ENCODE peak calls at places on chromosomes 12 and 14, in five cellular contexts. F is K562, S is HepG2, T is SK-N-SH, N is GM12878. O is an unnamed sample.

GRCh38 chr12:58341791-58342190 is 400.4 kb downstream of the ATP23 start:
- DNase-seq in F (no peak), S (no peak), T (no peak), N (no peak), O (no peak)

GRCh38 chr12:102120564-102120873 is 536 bp downstream of the PARPBP start:
- DNase-seq in F (no peak), S (peak), T (peak), N (no peak), O (no peak)

GRCh38 chr14:104444159-104445030 is 135.2 kb upstream of the C14orf180 start:
- DNase-seq in F (no peak), S (no peak), T (no peak), N (no peak), O (no peak)

GRCh38 chr12:65495233-65495632 is 216.8 kb downstream of the MSRB3 start:
- DNase-seq in F (no peak), S (peak), T (no peak), N (no peak), O (no peak)

GRCh38 chr14:100862277-100862676 is 36.4 kb downstream of the MEG3 start:
- DNase-seq in F (peak), S (no peak), T (no peak), N (no peak), O (no peak)

GRCh38 chr14:22978487-22978837 is 3.9 kb downstream of the AJUBA start:
- DNase-seq in F (peak), S (no peak), T (no peak), N (no peak), O (no peak)

GRCh38 chr12:43776498-43776897 is 17.7 kb downstream of the IRAK4 start:
- DNase-seq in F (no peak), S (peak), T (peak), N (no peak), O (peak)

GRCh38 chr14:50303744-50304471 is 8.1 kb downstream of the L2HGDH start:
- DNase-seq in F (no peak), S (peak), T (no peak), N (no peak), O (peak)

GRCh38 chr14:50937325-50937724 is 7.0 kb downstream of the PYGL start:
- DNase-seq in F (no peak), S (no peak), T (no peak), N (no peak), O (no peak)

GRCh38 chr14:90658541-90658967 is 157.7 kb downstream of the TTC7B start:
- DNase-seq in F (no peak), S (no peak), T (no peak), N (no peak), O (peak)

GRCh38 chr14:68819260-68819691 is 26.4 kb upstream of the ZFP36L1 start:
- DNase-seq in F (peak), S (no peak), T (peak), N (no peak), O (no peak)

GRCh38 chr12:84069699-84070098 is 842.9 kb downstream of the SLC6A15 start:
- DNase-seq in F (no peak), S (no peak), T (no peak), N (no peak), O (no peak)

GRCh38 chr12:91618281-91618680 is 435.7 kb upstream of the DCN start:
- DNase-seq in F (no peak), S (no peak), T (no peak), N (no peak), O (no peak)

GRCh38 chr14:105500036-105500725 is 9.1 kb downstream of the TEDC1 start:
- DNase-seq in F (no peak), S (no peak), T (peak), N (no peak), O (no peak)

GRCh38 chr12:123532021-123532420 is 1.5 kb downstream of the RILPL1 start:
- DNase-seq in F (no peak), S (no peak), T (no peak), N (peak), O (peak)

GRCh38 chr14:73753887-73754880 is 40.0 kb upstream of the PNMA1 start:
- DNase-seq in F (no peak), S (no peak), T (no peak), N (peak), O (peak)

GRCh38 chr14:32998433-32998832 is 59.8 kb downstream of the NPAS3 start:
- DNase-seq in F (no peak), S (no peak), T (no peak), N (no peak), O (no peak)

GRCh38 chr12:34399631-34400422 is 377.5 kb downstream of the ALG10 start:
- DNase-seq in F (peak), S (no peak), T (peak), N (no peak), O (no peak)

GRCh38 chr14:34461334-34462131 is 507 bp downstream of the SPTSSA start:
- DNase-seq in F (peak), S (peak), T (no peak), N (no peak), O (peak)

GRCh38 chr12:107057071-107057834 is 36.1 kb downstream of the CRY1 start:
- DNase-seq in F (no peak), S (no peak), T (no peak), N (no peak), O (no peak)
- TF ChIP-seq REST in F (no peak), S (no peak), T (no peak), N (no peak), O (no peak)

DNA sequence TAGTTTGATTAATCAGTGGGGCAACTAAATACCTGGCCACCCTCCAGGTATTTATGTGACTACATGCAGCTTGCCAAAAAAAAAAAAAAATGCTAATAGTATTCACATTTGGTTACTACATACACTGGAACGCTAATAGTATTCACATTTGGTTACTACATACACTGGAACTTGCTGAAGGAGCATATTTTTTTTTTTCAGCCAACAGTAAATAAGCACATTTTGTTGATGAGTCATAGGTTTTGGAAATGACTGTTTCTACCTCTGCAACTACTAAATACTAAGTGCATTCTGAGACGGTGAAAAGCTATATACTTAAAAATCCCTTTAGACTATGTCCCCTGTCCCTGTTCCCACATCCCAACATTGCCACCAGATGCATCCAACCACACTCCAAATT is 1172.3 kb downstream of the LRFN5 start:
- DNase-seq in F (no peak), S (no peak), T (no peak), N (no peak), O (no peak)
- TF ChIP-seq GABPA in F (no peak), S (no peak), T (no peak), N (no peak), O (no peak)

GRCh38 chr12:1518763-1519516 is 75.4 kb downstream of the FBXL14 start:
- DNase-seq in F (peak), S (peak), T (no peak), N (no peak), O (no peak)

GRCh38 chr12:1515428-1515827 is 79.0 kb downstream of the FBXL14 start:
- DNase-seq in F (no peak), S (no peak), T (no peak), N (no peak), O (no peak)

GRCh38 chr12:1517734-1518485 is 76.5 kb downstream of the FBXL14 start:
- DNase-seq in F (no peak), S (no peak), T (no peak), N (no peak), O (no peak)

GRCh38 chr12:1518486-1518762 is 76.0 kb downstream of the FBXL14 start:
- DNase-seq in F (no peak), S (no peak), T (no peak), N (no peak), O (no peak)

GRCh38 chr12:1517007-1517406 is 77.4 kb downstream of the FBXL14 start:
- DNase-seq in F (no peak), S (peak), T (peak), N (no peak), O (no peak)
- TF ChIP-seq REST in F (no peak), S (no peak), T (no peak), N (no peak), O (no peak)

GRCh38 chr12:119649202-119649808 is 18.6 kb upstream of the PRKAB1 start:
- DNase-seq in F (peak), S (no peak), T (peak), N (no peak), O (no peak)

GRCh38 chr12:119645535-119646059 is 22.3 kb upstream of the PRKAB1 start:
- DNase-seq in F (no peak), S (no peak), T (no peak), N (no peak), O (no peak)

GRCh38 chr12:119642986-119643385 is 24.9 kb upstream of the PRKAB1 start:
- DNase-seq in F (peak), S (no peak), T (no peak), N (no peak), O (no peak)

GRCh38 chr12:119644930-119645329 is 23.0 kb upstream of the PRKAB1 start:
- DNase-seq in F (no peak), S (no peak), T (no peak), N (no peak), O (no peak)
- TF ChIP-seq GABPA in F (no peak), S (no peak), T (no peak), N (no peak), O (no peak)

GRCh38 chr12:45695035-45695434 is 34.5 kb upstream of the ARID2 start:
- DNase-seq in F (no peak), S (no peak), T (no peak), N (no peak), O (peak)
- TF ChIP-seq REST in F (no peak), S (no peak), T (no peak), N (no peak), O (no peak)

DNA sequence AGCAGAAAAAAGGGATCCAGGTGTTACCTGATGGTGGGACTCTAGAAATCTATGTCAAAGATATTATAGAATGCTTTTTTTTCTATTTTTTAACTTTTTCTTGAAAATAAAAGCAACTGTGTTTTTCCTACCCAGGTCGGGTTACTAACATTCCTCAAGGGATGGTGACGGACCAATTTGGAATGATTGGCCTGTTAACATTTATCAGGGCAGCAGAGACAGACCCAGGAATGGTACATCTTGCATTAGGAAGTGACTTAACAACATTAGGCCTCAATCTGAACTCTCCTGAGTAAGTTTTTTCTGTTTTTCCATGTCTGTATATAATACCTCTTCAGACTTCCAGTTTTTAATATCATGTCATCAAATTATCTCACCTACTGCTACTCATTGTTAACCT is 27.6 kb upstream of the KCNMB4 start:
- DNase-seq in F (no peak), S (no peak), T (no peak), N (no peak), O (no peak)
- TF ChIP-seq GABPA in F (no peak), S (no peak), T (no peak), N (no peak), O (no peak)

GRCh38 chr12:41950455-41950854 is 194.2 kb downstream of the GXYLT1 start:
- DNase-seq in F (no peak), S (no peak), T (no peak), N (no peak), O (no peak)
- TF ChIP-seq REST in F (no peak), S (no peak), T (no peak), N (no peak), O (no peak)

DNA sequence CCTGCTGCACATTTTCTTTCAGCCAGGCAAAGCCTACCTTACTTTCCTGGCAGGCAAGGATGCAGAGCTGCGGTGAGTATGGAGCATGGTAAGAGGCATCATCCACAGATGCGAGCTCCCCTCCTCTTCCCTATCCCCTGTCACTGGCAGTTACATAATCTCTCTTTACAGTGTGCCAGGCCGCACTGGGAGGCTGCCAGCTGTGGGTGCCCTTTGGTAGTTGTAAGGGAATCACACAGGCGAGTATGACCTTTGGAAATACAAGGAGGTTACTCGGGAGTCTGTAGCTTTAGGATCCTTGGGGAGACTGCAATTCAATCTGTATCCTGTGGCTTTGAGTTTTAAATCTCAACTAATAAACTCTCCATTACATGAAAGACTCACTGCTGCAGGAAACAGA is 132.5 kb downstream of the KTN1 start:
- DNase-seq in F (no peak), S (no peak), T (no peak), N (no peak), O (no peak)
- TF ChIP-seq GABPA in F (no peak), S (no peak), T (no peak), N (no peak), O (no peak)

GRCh38 chr12:1130571-1130970 is 139.5 kb downstream of the ERC1 start:
- DNase-seq in F (no peak), S (peak), T (no peak), N (no peak), O (no peak)

GRCh38 chr12:1127021-1127420 is 136.0 kb downstream of the ERC1 start:
- DNase-seq in F (no peak), S (no peak), T (no peak), N (no peak), O (no peak)

GRCh38 chr12:1132309-1132708 is 141.3 kb downstream of the ERC1 start:
- DNase-seq in F (no peak), S (no peak), T (no peak), N (no peak), O (no peak)

GRCh38 chr12:1131811-1132224 is 140.8 kb downstream of the ERC1 start:
- DNase-seq in F (no peak), S (no peak), T (no peak), N (no peak), O (no peak)

DNA sequence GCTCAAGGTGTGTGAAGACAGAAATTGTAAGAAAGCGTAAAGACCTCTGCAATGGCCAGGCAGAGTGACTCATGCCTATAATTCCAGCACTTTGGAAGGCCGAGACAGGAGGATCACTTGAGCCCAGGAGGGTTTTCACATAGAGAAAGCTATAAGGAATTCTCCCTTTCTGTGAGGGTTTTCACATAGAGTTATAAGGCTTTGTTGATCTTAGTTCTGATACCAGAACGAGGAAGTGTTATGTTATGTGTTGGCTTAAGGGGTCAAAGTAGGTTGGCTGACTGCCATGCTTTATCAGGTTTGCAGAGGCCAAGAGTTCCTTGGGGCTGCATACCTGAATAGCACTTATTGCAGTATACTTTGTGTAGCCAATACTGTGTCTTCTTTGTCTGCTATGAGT is 139.1 kb downstream of the ERC1 start:
- DNase-seq in F (no peak), S (peak), T (no peak), N (no peak), O (no peak)
- TF ChIP-seq REST in F (no peak), S (no peak), T (no peak), N (no peak), O (no peak)

GRCh38 chr12:646303-647038 is 16.8 kb downstream of the NINJ2 start:
- DNase-seq in F (no peak), S (peak), T (no peak), N (no peak), O (no peak)

GRCh38 chr12:645563-646071 is 17.6 kb downstream of the NINJ2 start:
- DNase-seq in F (no peak), S (peak), T (no peak), N (no peak), O (no peak)

GRCh38 chr12:643478-644292 is 19.6 kb downstream of the NINJ2 start:
- DNase-seq in F (peak), S (no peak), T (no peak), N (no peak), O (peak)

GRCh38 chr12:644293-644639 is 19.0 kb downstream of the NINJ2 start:
- DNase-seq in F (no peak), S (no peak), T (no peak), N (no peak), O (no peak)

DNA sequence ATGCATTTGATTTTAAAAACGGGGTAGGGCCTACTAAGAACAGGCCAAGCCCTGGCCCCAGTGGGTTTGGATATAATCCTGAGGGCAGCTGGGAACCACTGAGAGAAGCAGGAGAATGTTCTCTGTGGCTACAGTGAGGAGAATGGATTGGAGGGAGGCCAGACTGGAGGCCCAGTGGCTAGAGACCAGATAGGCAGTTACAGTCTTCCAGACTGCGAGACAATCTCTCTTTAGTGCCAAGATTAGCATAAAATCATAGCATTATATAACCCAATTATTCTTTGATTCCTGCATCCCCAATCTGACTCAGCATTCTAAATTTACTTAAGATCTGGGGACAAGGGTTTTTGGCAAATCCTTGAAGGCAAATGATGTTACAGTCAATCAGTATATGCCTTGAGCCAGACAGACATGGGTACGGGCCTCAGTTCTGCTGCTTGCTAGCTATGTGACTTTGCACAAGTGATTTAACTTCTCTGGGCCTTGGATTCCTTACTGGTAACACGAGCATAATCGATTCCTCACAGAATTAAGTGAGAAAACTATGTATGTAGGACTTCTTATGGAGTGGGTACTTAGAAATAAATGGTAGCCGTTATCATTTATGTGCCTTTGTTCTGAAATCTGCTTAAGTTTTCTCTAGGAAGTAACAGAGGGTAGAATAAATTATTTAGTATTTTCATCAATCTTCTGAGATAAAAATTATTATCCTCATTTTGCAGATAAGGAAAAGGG is 18.3 kb downstream of the NINJ2 start:
- DNase-seq in F (no peak), S (no peak), T (no peak), N (no peak), O (no peak)
- TF ChIP-seq GABPA in F (no peak), S (no peak), T (no peak), N (no peak), O (no peak)

O was measured in HL-60.